ENCODE peak calls at places on chromosomes 16 and 17, in six cellular contexts. R is AG10803, K is cardiac muscle cell, X is cardiac fibroblast, S is thoracic aorta, I is astrocyte of the spinal cord. V is an unnamed sample.

GRCh38 chr17:80694085-80694991 is 149.7 kb downstream of the RPTOR start:
- DNase-seq in K (no peak), R (no peak), S (no peak), I (no peak), X (no peak), V (peak)

GRCh38 chr16:17474037-17474436 is 3.3 kb upstream of the XYLT1 start:
- DNase-seq in I (no peak), K (no peak), S (no peak), R (no peak), X (peak), V (peak)

GRCh38 chr17:48335858-48336500 is 94.0 kb downstream of the SKAP1 start:
- DNase-seq in I (peak), S (no peak), K (peak), R (peak), X (peak), V (peak)

GRCh38 chr16:5078626-5079025 is 7.0 kb downstream of the ALG1 start:
- DNase-seq in R (no peak), K (no peak), S (no peak), I (no peak), X (no peak), V (no peak)

GRCh38 chr16:88807142-88807625 is 3.6 kb downstream of the CDT1 start:
- DNase-seq in X (no peak), K (no peak), I (no peak), S (no peak), R (no peak), V (no peak)

GRCh38 chr17:70558821-70559220 is 389.5 kb downstream of the KCNJ2 start:
- DNase-seq in K (no peak), X (no peak), S (no peak), R (no peak), I (no peak), V (peak)

GRCh38 chr17:29078183-29079045 is 35.5 kb downstream of the PIPOX start:
- DNase-seq in X (peak), R (peak), S (no peak), I (peak), K (no peak), V (peak)

GRCh38 chr17:38939987-38940386 is 14.6 kb downstream of the LASP1NB start:
- DNase-seq in I (no peak), K (no peak), S (no peak), R (no peak), X (no peak), V (no peak)

GRCh38 chr16:11164482-11165270 is 91.3 kb downstream of the SOCS1 start:
- DNase-seq in R (no peak), K (no peak), I (no peak), X (no peak), S (no peak), V (no peak)

GRCh38 chr17:81898029-81898866 is 3.8 kb upstream of the NPB start:
- DNase-seq in K (no peak), S (no peak), R (peak), X (peak), I (peak), V (peak)

GRCh38 chr16:28167221-28167620 is 44.5 kb downstream of the XPO6 start:
- DNase-seq in K (no peak), S (no peak), I (no peak), R (no peak), X (no peak), V (no peak)

GRCh38 chr17:8153957-8154607 is 1.9 kb upstream of the PER1 start:
- DNase-seq in I (peak), R (peak), X (peak), S (peak), K (peak), V (peak)

GRCh38 chr17:49130891-49131290 is 1.7 kb upstream of the B4GALNT2 start:
- DNase-seq in K (no peak), R (no peak), I (no peak), X (no peak), S (no peak), V (peak)

GRCh38 chr17:75131278-75132017 is at the start of gene NT5C:
- DNase-seq in K (peak), X (peak), R (peak), S (peak), I (peak), V (peak)

GRCh38 chr16:1338119-1338730 is 4.8 kb downstream of the BAIAP3 start:
- DNase-seq in K (peak), S (no peak), I (no peak), R (no peak), X (no peak), V (no peak)

GRCh38 chr17:7613769-7614421 is 802 bp downstream of the FXR2 start:
- DNase-seq in S (no peak), I (peak), R (peak), K (no peak), X (no peak), V (peak)

GRCh38 chr17:61997649-61998048 is 67.4 kb downstream of the MED13 start:
- DNase-seq in S (no peak), K (no peak), R (peak), X (peak), I (peak), V (peak)

GRCh38 chr17:34012709-34013375 is 242.2 kb upstream of the CCL2 start:
- DNase-seq in I (no peak), X (no peak), S (no peak), R (no peak), K (no peak), V (no peak)

GRCh38 chr16:56226187-56226586 is 34.9 kb downstream of the GNAO1 start:
- DNase-seq in R (peak), I (no peak), X (no peak), K (no peak), S (no peak), V (no peak)

GRCh38 chr17:74881073-74881472 is 8.3 kb upstream of the FDXR start:
- DNase-seq in X (no peak), S (no peak), K (no peak), I (no peak), R (no peak), V (no peak)

GRCh38 chr16:28264656-28265055 is 27.7 kb upstream of the SBK1 start:
- DNase-seq in S (no peak), K (no peak), X (peak), R (peak), I (no peak), V (peak)

GRCh38 chr17:1834378-1835149 is 4.8 kb downstream of the RPA1 start:
- DNase-seq in S (no peak), I (no peak), X (no peak), R (no peak), K (no peak), V (peak)

DNA sequence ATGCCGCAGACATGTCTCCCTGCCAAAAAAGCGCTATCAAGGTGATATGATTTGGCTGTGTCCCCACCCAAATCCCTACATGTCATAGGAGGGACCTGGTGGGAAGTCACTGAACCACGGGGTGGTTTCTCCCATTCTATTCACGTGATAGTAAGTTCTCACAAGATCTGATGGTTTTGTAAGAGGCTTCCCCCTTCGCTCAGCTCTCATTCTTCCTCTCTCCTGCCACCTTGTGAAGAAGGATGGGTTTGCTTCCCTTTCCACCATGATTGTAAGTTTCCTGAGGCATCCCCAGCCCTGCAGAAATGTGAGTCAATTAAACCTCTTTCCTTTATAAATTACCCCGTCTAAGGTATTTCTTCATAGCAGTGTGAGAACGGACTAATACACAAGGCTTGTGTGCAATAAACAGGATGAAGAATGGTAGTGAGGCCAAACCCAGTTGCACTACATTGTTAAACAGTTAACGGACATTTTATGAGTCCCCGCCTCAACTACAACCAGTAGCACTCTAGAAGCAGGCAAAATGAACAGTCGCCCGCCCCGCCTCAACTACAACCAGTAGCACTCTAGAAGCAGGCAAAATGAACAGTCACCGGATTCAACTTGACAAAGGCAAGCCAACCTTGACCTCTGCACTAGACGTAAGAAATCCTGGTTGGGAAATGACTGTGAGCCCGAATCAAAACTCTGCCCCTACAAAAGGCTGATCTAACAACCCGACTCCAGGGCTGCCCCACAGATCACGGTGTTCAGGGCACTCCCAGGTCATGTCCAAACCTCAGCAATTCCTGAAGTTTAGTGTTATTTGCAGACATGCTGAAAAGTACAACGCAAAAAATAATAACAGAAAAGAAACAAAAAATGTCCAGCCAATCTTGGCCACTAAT is 26.3 kb downstream of the VPS53 start:
- DNase-seq in R (peak), S (no peak), X (peak), K (no peak), I (peak), V (peak)
- TF ChIP-seq CTCF in R (peak), S (no peak), X (peak), K (peak), I (peak), V (peak)

GRCh38 chr17:51121620-51122472 is 1.2 kb upstream of the SPAG9 start:
- DNase-seq in K (peak), R (peak), S (peak), X (peak), I (peak), V (peak)
- H3K4me3 ChIP-seq in K (peak), R (peak), S (peak), X (peak), I (peak), V (peak)

GRCh38 chr17:44832821-44833220 is 2.7 kb upstream of the GJC1 start:
- DNase-seq in R (no peak), X (no peak), K (no peak), I (no peak), S (no peak), V (no peak)
- TF ChIP-seq CTCF in R (no peak), X (no peak), K (no peak), I (no peak), S (no peak), V (peak)

DNA sequence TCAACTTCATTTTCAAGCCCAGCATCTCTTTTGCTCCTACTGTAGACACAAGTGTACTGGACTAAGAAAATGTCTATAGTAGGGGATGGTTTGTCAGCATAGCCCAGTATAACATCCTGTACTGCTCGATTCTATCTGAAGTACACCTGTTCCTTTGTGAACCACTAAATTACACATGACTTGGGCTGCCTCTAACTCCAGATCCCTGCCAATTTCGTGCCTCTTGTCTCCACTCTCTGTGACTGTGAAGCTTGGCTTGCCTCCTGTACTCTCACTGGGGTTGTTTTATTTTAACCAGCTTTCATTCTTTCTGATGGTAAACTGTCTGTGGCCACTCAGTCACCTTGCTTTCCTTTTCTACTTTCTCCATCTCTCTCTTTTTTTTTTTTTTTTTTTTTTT is 24.5 kb downstream of the GFOD2 start:
- DNase-seq in S (no peak), R (no peak), K (no peak), X (no peak), I (no peak), V (no peak)
- H3K4me3 ChIP-seq in S (no peak), R (no peak), K (no peak), X (no peak), I (no peak), V (no peak)

DNA sequence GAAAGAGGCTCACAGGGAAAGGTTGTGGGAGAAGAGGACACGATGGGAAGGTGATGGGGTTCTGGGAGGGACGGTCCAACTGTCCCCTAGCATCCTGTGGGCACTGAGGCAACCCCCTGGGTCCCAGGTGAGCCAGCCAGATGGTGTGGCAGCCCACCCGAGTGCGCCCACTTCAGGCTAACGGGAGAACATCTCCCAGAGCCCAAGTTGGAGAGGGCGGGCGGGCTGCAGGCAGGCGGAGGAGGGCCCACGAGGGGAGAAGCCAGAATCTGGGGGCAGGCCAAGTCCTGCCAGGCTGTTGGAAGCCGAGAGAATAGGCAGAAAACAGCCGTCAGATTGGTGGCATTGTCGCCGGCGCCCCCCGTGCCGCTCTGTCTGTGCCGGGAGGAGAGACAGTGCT is 13.8 kb upstream of the ABCC3 start:
- DNase-seq in I (no peak), X (no peak), S (no peak), R (no peak), K (no peak), V (no peak)
- TF ChIP-seq CTCF in I (peak), X (no peak), S (no peak), R (no peak), K (peak), V (no peak)

GRCh38 chr16:8474576-8474975 is 115.7 kb downstream of the TMEM114 start:
- DNase-seq in X (no peak), I (no peak), S (no peak), K (no peak), R (no peak), V (no peak)
- H3K4me3 ChIP-seq in X (no peak), I (no peak), S (no peak), K (no peak), R (no peak), V (no peak)

V was measured in foreskin fibroblast.